ENCODE peak calls at places on chromosomes 11 and 22, in six cellular contexts. P, Z, J, F, T and H are unnamed samples.

GRCh38 chr22:36330655-36331305 is 57.0 kb downstream of the MYH9 start:
- DNase-seq in P (no peak), Z (peak; percentile 51), J (no peak), F (no peak), T (no peak), H (peak; percentile 77)

GRCh38 chr22:40484906-40485660 is 114.7 kb downstream of the SGSM3 start:
- DNase-seq in P (no peak), Z (peak; percentile 75), J (no peak), F (no peak), T (no peak), H (peak; percentile 60)

GRCh38 chr22:21947040-21948014 is 5.3 kb downstream of the PPM1F start:
- DNase-seq in P (no peak), Z (peak; percentile 55), J (no peak), F (no peak), T (no peak), H (peak; percentile 76)

GRCh38 chr11:14969922-14970323 is 2.2 kb downstream of the CALCA start:
- DNase-seq in P (peak; percentile 23), Z (no peak), J (peak; percentile 32), F (no peak), T (no peak), H (peak; percentile 11)

GRCh38 chr11:1157645-1158591 is at the start of gene MUC5AC:
- DNase-seq in P (no peak), Z (no peak), J (no peak), F (no peak), T (no peak), H (no peak)

GRCh38 chr11:66189031-66189745 is 79.3 kb upstream of the RAB1B start:
- DNase-seq in P (no peak), Z (no peak), J (no peak), F (no peak), T (no peak), H (peak; percentile 4)

GRCh38 chr11:124917115-124917637 is 1.9 kb upstream of the HEPN1 start:
- DNase-seq in P (no peak), Z (peak; percentile 46), J (no peak), F (peak; percentile 72), T (no peak), H (peak; percentile 56)

GRCh38 chr11:987671-988070 is 48.8 kb downstream of the MUC6 start:
- DNase-seq in P (no peak), Z (no peak), J (no peak), F (no peak), T (no peak), H (no peak)

GRCh38 chr22:38214248-38215056 is 12.7 kb downstream of the MAFF start:
- DNase-seq in P (peak; percentile 71), Z (peak; percentile 55), J (peak; percentile 61), F (peak; percentile 60), T (no peak), H (peak; percentile 49)

GRCh38 chr11:34570584-34570983 is 50.3 kb upstream of the EHF start:
- DNase-seq in P (no peak), Z (no peak), J (no peak), F (no peak), T (no peak), H (peak; percentile 12)

GRCh38 chr11:86255896-86256295 is 11.3 kb downstream of the EED start:
- DNase-seq in P (no peak), Z (no peak), J (no peak), F (no peak), T (no peak), H (no peak)

GRCh38 chr11:47061429-47062178 is 115.1 kb downstream of the ARFGAP2 start:
- DNase-seq in P (no peak), Z (no peak), J (no peak), F (no peak), T (no peak), H (no peak)
- H3K4me3 ChIP-seq in P (no peak overlapping the region), Z (no peak overlapping the region), J (no peak overlapping the region), F (no peak overlapping the region), T (no peak overlapping the region), H (no peak overlapping the region)

DNA sequence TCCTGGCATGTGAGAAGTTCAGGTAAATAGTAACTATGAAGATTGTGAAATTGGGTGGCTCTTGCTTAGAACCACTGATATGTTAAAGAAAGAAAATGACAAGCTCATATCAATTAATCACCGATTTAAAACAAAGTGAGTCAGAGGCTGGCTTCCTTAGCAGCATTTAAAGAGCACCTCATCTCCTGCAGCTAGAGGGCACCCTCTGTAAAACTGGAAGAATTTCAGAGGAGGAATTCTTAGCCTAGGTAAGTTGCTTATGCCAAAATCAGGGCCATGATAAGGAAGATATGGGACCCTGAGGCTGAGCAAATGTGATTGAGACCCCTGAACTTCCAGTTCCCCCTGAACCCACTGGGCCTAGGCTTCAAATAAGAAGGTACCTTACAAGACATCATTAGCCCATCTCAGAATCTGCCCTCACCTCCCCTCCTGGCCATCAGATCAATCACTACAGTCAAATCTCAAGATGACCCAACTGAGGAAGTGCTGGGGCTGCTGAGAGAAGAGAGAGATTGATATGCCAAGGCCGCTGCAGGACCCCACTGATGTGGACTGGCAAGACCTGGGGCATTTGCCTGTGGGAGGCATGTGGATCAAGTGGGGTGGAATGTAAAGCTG is 8.6 kb upstream of the CD3E start:
- DNase-seq in P (peak; percentile 15), Z (peak; percentile 12), J (peak; percentile 39), F (no peak), T (no peak), H (peak; percentile 14)
- TF ChIP-seq CTCF in P (no peak), Z (peak; percentile 45), J (peak; percentile 69), F (peak; percentile 18), T (peak; percentile 29), H (peak; percentile 50)

GRCh38 chr11:114447444-114447843 is 8.2 kb downstream of the REXO2 start:
- DNase-seq in P (no peak), Z (peak; percentile 13), J (no peak), F (no peak), T (no peak), H (peak; percentile 45)
- H3K4me3 ChIP-seq in P (no peak overlapping the region), Z (no peak overlapping the region), J (no peak overlapping the region), F (no peak overlapping the region), T (no peak overlapping the region), H (no peak overlapping the region)

DNA sequence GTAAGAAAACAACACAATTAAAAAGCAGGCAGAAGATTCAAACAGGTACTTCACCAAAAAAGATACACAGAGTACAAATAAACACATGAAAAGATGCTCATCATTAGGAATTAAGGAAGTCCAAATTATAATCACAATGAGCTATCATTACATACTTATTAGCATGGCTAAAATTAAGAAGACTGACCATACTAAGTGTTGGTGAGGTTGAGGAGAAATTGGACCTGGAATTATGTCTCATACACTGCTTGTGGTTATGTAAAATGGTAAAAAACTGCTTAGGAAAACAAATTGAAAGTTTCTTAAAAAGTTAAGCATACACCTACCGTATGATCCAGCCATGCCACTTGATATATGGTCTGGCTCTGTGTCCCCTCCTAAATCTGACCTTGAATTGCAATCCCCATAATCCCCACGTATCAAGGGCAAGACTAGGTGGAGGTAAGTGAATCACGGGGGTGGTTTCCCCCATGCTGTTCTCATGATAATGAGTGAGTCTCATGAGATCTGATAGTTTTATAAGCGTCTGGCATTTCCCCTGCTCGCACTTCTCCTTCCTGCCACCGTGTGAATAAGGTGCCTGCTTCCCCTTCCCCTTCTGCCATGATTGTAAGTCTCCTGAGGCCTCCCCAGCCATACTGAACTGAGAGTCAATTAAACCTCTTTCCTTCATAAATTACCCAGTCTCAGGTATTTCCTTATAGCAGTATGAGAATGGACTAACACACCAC is 4.8 kb downstream of the SAAL1 start:
- DNase-seq in P (no peak), Z (no peak), J (no peak), F (no peak), T (no peak), H (no peak)
- TF ChIP-seq CTCF in P (no peak), Z (no peak), J (no peak), F (no peak), T (no peak), H (no peak)

DNA sequence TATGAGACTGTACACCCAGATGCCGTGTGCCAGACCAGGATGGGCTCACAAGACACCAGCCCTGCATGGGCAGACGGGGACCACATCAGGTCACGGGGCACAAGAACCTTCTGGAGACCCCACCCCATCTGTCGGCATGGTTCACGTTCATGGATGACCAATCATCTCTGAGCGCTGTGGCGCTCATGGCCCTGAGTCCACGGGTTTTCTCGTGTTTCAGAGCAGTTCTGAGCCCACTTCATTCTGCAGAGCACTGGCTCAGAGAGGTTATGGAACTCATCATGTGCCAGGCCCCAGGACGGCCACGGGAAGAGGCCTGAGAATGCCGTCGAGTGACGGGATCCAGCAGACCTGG is 63.0 kb upstream of the PPARA start:
- DNase-seq in P (no peak), Z (no peak), J (no peak), F (no peak), T (no peak), H (no peak)
- H3K4me3 ChIP-seq in P (no peak overlapping the region), Z (peak overlapping the region; percentile 98), J (no peak overlapping the region), F (peak overlapping the region; percentile 41), T (peak overlapping the region; percentile 52), H (peak overlapping the region; percentile 98)

GRCh38 chr11:76629853-76630599 is 40.5 kb downstream of the LRRC32 start:
- DNase-seq in P (peak; percentile 24), Z (peak; percentile 68), J (peak; percentile 37), F (no peak), T (no peak), H (peak; percentile 61)
- TF ChIP-seq CTCF in P (no peak), Z (peak; percentile 29), J (no peak), F (no peak), T (no peak), H (peak; percentile 23)

GRCh38 chr22:49826603-49827306 is 918 bp downstream of the BRD1 start:
- DNase-seq in P (peak; percentile 48), Z (peak; percentile 57), J (peak; percentile 69), F (no peak), T (no peak), H (peak; percentile 53)

GRCh38 chr22:49827307-49827852 is 293 bp downstream of the BRD1 start:
- DNase-seq in P (no peak), Z (peak; percentile 27), J (no peak), F (no peak), T (no peak), H (no peak)

GRCh38 chr22:49829044-49829719 is 1.5 kb upstream of the BRD1 start:
- DNase-seq in P (no peak), Z (no peak), J (no peak), F (no peak), T (no peak), H (no peak)

GRCh38 chr22:49827853-49828598 is at the start of gene BRD1:
- DNase-seq in P (peak; percentile 54), Z (peak; percentile 60), J (peak; percentile 66), F (peak; percentile 49), T (no peak), H (peak; percentile 51)

DNA sequence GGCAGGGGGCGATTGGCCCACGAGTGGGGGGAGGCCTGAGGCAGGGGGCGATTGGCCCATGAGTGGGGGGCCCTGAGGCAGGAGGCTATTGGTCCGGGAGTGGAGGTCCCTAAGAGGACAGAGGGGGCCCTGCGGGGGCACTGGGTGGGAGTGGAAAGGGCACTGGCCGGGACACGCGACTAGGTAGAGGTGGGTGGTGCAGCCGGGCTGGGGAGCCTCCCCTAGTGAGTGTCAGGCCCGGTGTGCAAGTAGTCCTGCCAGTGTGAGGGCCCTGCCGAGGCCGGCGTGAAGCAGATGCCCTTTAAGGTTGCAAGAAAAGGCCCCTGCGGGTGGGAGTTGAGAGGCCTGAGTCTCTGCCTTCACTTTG is 909 bp upstream of the BRD1 start:
- DNase-seq in P (no peak), Z (no peak), J (no peak), F (no peak), T (no peak), H (no peak)
- H3K4me3 ChIP-seq in P (no peak overlapping the region), Z (no peak overlapping the region), J (no peak overlapping the region), F (no peak overlapping the region), T (no peak overlapping the region), H (no peak overlapping the region)

GRCh38 chr11:57205046-57205671 is 23.4 kb downstream of the LRRC55 start:
- DNase-seq in P (no peak), Z (peak; percentile 82), J (no peak), F (no peak), T (no peak), H (peak; percentile 62)
- TF ChIP-seq CTCF in P (no peak), Z (peak; percentile 49), J (no peak), F (no peak), T (no peak), H (peak; percentile 8)